ENCODE peak calls at places on chromosomes 1 and 21, in four cellular contexts. One of them, this sample, is unnamed.

GRCh38 chr1:223337174-223337869 is 26.7 kb downstream of the SUSD4 start:
- DNase-seq in lower leg skin: peak
- DNase-seq in CD8-positive, alpha-beta T cell: no peak
- DNase-seq in IMR-90: no peak
- DNase-seq in this sample: no peak

GRCh38 chr1:40762144-40762923 is 21.3 kb upstream of the KCNQ4 start:
- DNase-seq in lower leg skin: no peak
- DNase-seq in CD8-positive, alpha-beta T cell: no peak
- DNase-seq in IMR-90: no peak
- DNase-seq in this sample: no peak

GRCh38 chr1:56572334-56573050 is 6.9 kb downstream of the PLPP3 start:
- DNase-seq in lower leg skin: no peak
- DNase-seq in CD8-positive, alpha-beta T cell: no peak
- DNase-seq in IMR-90: no peak
- DNase-seq in this sample: no peak

GRCh38 chr1:208731976-208732821 is 488.0 kb upstream of the PLXNA2 start:
- DNase-seq in lower leg skin: no peak
- DNase-seq in CD8-positive, alpha-beta T cell: no peak
- DNase-seq in IMR-90: no peak
- DNase-seq in this sample: no peak

GRCh38 chr1:102726417-102726816 is 381.9 kb downstream of the COL11A1 start:
- DNase-seq in lower leg skin: no peak
- DNase-seq in CD8-positive, alpha-beta T cell: no peak
- DNase-seq in IMR-90: no peak
- DNase-seq in this sample: no peak

GRCh38 chr1:79688932-79689331 is 682.4 kb upstream of the ADGRL4 start:
- DNase-seq in lower leg skin: no peak
- DNase-seq in CD8-positive, alpha-beta T cell: no peak
- DNase-seq in IMR-90: no peak
- DNase-seq in this sample: no peak

GRCh38 chr21:33802458-33802857 is 113.1 kb downstream of the ATP5PO start:
- DNase-seq in lower leg skin: no peak
- DNase-seq in CD8-positive, alpha-beta T cell: no peak
- DNase-seq in IMR-90: no peak
- DNase-seq in this sample: no peak

GRCh38 chr1:117611121-117611601 is 5.3 kb downstream of the TENT5C start:
- DNase-seq in lower leg skin: peak
- DNase-seq in CD8-positive, alpha-beta T cell: no peak
- DNase-seq in IMR-90: no peak
- DNase-seq in this sample: no peak

GRCh38 chr1:65493792-65494191 is 73.3 kb downstream of the LEPR start:
- DNase-seq in lower leg skin: no peak
- DNase-seq in CD8-positive, alpha-beta T cell: no peak
- DNase-seq in IMR-90: no peak
- DNase-seq in this sample: no peak

GRCh38 chr1:153531638-153532037 is 4.2 kb downstream of the S100A6 start:
- DNase-seq in lower leg skin: no peak
- DNase-seq in CD8-positive, alpha-beta T cell: no peak
- DNase-seq in IMR-90: no peak
- DNase-seq in this sample: no peak

GRCh38 chr1:100131623-100132022 is 1.1 kb downstream of the SASS6 start:
- DNase-seq in lower leg skin: no peak
- DNase-seq in CD8-positive, alpha-beta T cell: no peak
- DNase-seq in IMR-90: no peak
- DNase-seq in this sample: no peak

GRCh38 chr1:100132566-100133477 is at the start of the genes SASS6 and TRMT13:
- DNase-seq in lower leg skin: peak
- DNase-seq in CD8-positive, alpha-beta T cell: peak
- DNase-seq in IMR-90: peak
- DNase-seq in this sample: peak

GRCh38 chr1:100130552-100131077 is 2.1 kb downstream of the SASS6 start:
- DNase-seq in lower leg skin: no peak
- DNase-seq in CD8-positive, alpha-beta T cell: no peak
- DNase-seq in IMR-90: peak
- DNase-seq in this sample: no peak

GRCh38 chr1:100137602-100138001 is 4.6 kb downstream of the TRMT13 start:
- DNase-seq in lower leg skin: no peak
- DNase-seq in CD8-positive, alpha-beta T cell: no peak
- DNase-seq in IMR-90: no peak
- DNase-seq in this sample: no peak

GRCh38 chr1:100134872-100135271 is 1.9 kb downstream of the TRMT13 start:
- DNase-seq in lower leg skin: no peak
- DNase-seq in CD8-positive, alpha-beta T cell: no peak
- DNase-seq in IMR-90: peak
- DNase-seq in this sample: no peak
- H3K4me3 ChIP-seq in lower leg skin: no peak
- H3K4me3 ChIP-seq in CD8-positive, alpha-beta T cell: no peak
- H3K4me3 ChIP-seq in IMR-90: no peak
- H3K4me3 ChIP-seq in this sample: no peak

GRCh38 chr1:168340796-168341510 is 60.3 kb downstream of the TBX19 start:
- DNase-seq in lower leg skin: no peak
- DNase-seq in CD8-positive, alpha-beta T cell: no peak
- DNase-seq in IMR-90: no peak
- DNase-seq in this sample: no peak

GRCh38 chr1:168341576-168341975 is 60.9 kb downstream of the TBX19 start:
- DNase-seq in lower leg skin: no peak
- DNase-seq in CD8-positive, alpha-beta T cell: no peak
- DNase-seq in IMR-90: peak
- DNase-seq in this sample: no peak

GRCh38 chr1:168343566-168343965 is 62.9 kb downstream of the TBX19 start:
- DNase-seq in lower leg skin: no peak
- DNase-seq in CD8-positive, alpha-beta T cell: no peak
- DNase-seq in IMR-90: no peak
- DNase-seq in this sample: no peak

GRCh38 chr1:168345939-168346338 is 65.3 kb downstream of the TBX19 start:
- DNase-seq in lower leg skin: no peak
- DNase-seq in CD8-positive, alpha-beta T cell: no peak
- DNase-seq in IMR-90: no peak
- DNase-seq in this sample: no peak

GRCh38 chr1:168342572-168343280 is 62.0 kb downstream of the TBX19 start:
- DNase-seq in lower leg skin: peak
- DNase-seq in CD8-positive, alpha-beta T cell: peak
- DNase-seq in IMR-90: peak
- DNase-seq in this sample: peak
- H3K4me3 ChIP-seq in lower leg skin: no peak
- H3K4me3 ChIP-seq in CD8-positive, alpha-beta T cell: no peak
- H3K4me3 ChIP-seq in IMR-90: no peak
- H3K4me3 ChIP-seq in this sample: peak

DNA sequence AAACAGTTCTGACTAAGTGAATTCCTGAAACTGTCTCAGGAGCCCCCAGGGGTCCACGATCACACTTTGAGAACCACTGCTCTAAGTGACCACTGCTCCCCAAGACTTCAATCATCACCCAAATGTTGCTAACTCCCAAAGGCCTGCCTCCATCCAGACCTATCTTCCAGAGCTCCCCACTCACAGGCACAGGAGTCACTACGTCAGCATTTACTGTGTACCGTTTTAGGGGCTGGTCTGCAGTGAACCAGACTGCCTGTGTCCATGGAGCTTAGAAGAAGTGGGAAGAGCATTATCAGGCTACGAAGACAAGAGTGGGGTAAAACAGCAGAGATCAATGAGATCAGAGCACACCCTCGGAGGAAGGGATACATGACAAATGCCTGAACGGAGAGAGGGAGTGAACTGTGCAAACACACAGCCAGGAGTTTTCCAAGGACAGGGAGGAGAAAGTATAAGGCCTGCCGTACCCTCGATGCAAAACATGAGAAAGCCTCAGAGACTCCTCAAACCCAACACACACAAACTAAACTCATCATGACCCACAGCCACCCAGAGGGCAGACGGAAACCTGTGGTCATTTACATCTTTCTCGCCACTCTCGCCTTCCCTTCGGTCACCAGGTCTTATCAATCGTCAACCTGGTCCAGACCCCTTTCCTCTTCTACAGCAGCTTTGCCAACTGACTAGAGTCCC is 10.1 kb downstream of the GNB1 start:
- DNase-seq in lower leg skin: no peak
- DNase-seq in CD8-positive, alpha-beta T cell: no peak
- DNase-seq in IMR-90: no peak
- DNase-seq in this sample: no peak
- H3K4me3 ChIP-seq in lower leg skin: no peak
- H3K4me3 ChIP-seq in CD8-positive, alpha-beta T cell: no peak
- H3K4me3 ChIP-seq in IMR-90: no peak
- H3K4me3 ChIP-seq in this sample: no peak

GRCh38 chr1:47449702-47450552 is 12.1 kb downstream of the FOXD2 start:
- DNase-seq in lower leg skin: peak
- DNase-seq in CD8-positive, alpha-beta T cell: no peak
- DNase-seq in IMR-90: no peak
- DNase-seq in this sample: no peak
- H3K4me3 ChIP-seq in lower leg skin: no peak
- H3K4me3 ChIP-seq in CD8-positive, alpha-beta T cell: no peak
- H3K4me3 ChIP-seq in IMR-90: no peak
- H3K4me3 ChIP-seq in this sample: no peak

GRCh38 chr1:61091455-61091854 is 9.1 kb downstream of the NFIA start:
- DNase-seq in lower leg skin: no peak
- DNase-seq in CD8-positive, alpha-beta T cell: no peak
- DNase-seq in IMR-90: no peak
- DNase-seq in this sample: no peak
- H3K4me3 ChIP-seq in lower leg skin: no peak
- H3K4me3 ChIP-seq in CD8-positive, alpha-beta T cell: no peak
- H3K4me3 ChIP-seq in IMR-90: no peak
- H3K4me3 ChIP-seq in this sample: no peak

GRCh38 chr1:220785166-220786056 is 1.3 kb upstream of the MTARC1 start:
- DNase-seq in lower leg skin: no peak
- DNase-seq in CD8-positive, alpha-beta T cell: no peak
- DNase-seq in IMR-90: no peak
- DNase-seq in this sample: no peak
- H3K4me3 ChIP-seq in lower leg skin: no peak
- H3K4me3 ChIP-seq in CD8-positive, alpha-beta T cell: no peak
- H3K4me3 ChIP-seq in IMR-90: no peak
- H3K4me3 ChIP-seq in this sample: no peak

GRCh38 chr1:67149179-67149770 is 14.5 kb upstream of the C1orf141 start:
- DNase-seq in lower leg skin: no peak
- DNase-seq in CD8-positive, alpha-beta T cell: peak
- DNase-seq in IMR-90: peak
- DNase-seq in this sample: peak

GRCh38 chr1:67146539-67146938 is 11.8 kb upstream of the C1orf141 start:
- DNase-seq in lower leg skin: no peak
- DNase-seq in CD8-positive, alpha-beta T cell: no peak
- DNase-seq in IMR-90: no peak
- DNase-seq in this sample: no peak

GRCh38 chr1:67150931-67151330 is 15.3 kb upstream of the IL23R start:
- DNase-seq in lower leg skin: no peak
- DNase-seq in CD8-positive, alpha-beta T cell: no peak
- DNase-seq in IMR-90: no peak
- DNase-seq in this sample: no peak

GRCh38 chr1:67146101-67146500 is 11.3 kb upstream of the C1orf141 start:
- DNase-seq in lower leg skin: no peak
- DNase-seq in CD8-positive, alpha-beta T cell: no peak
- DNase-seq in IMR-90: no peak
- DNase-seq in this sample: no peak

GRCh38 chr1:67148516-67149178 is 13.9 kb upstream of the C1orf141 start:
- DNase-seq in lower leg skin: no peak
- DNase-seq in CD8-positive, alpha-beta T cell: no peak
- DNase-seq in IMR-90: no peak
- DNase-seq in this sample: no peak
- H3K4me3 ChIP-seq in lower leg skin: no peak
- H3K4me3 ChIP-seq in CD8-positive, alpha-beta T cell: no peak
- H3K4me3 ChIP-seq in IMR-90: no peak
- H3K4me3 ChIP-seq in this sample: no peak

DNA sequence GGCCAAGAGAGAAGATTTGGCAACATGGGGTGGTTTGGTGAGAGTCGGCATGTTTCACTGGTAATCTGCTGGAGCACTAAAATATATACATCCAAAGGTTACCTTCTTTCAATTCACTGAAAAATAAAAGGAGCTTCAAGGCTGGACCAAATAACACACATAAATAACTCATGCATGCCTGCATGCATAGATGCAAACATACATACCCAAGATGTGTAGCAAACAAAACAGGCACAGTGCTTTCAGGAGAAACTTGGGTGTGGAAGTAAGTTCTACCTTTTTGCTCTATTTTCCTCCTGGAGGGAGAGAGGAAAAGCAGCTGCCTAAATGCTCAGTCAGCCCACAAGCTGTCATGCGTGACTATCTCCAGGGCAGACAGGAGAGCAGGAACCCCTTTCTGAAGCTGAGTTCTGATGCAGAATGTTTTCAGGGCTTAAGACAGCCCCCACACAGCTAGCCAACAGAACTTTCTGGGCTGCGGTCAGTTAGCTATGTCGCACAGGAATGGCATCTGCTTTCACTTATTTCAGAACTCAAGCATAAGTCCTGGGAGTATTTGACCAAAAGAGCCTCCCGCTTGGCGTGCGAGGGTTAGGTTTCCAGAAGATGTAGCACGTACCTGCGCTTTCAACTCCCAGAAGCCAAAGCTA is 166.2 kb downstream of the TOMM20 start:
- DNase-seq in lower leg skin: peak
- DNase-seq in CD8-positive, alpha-beta T cell: no peak
- DNase-seq in IMR-90: peak
- DNase-seq in this sample: no peak
- H3K4me3 ChIP-seq in lower leg skin: no peak
- H3K4me3 ChIP-seq in CD8-positive, alpha-beta T cell: no peak
- H3K4me3 ChIP-seq in IMR-90: no peak
- H3K4me3 ChIP-seq in this sample: peak

DNA sequence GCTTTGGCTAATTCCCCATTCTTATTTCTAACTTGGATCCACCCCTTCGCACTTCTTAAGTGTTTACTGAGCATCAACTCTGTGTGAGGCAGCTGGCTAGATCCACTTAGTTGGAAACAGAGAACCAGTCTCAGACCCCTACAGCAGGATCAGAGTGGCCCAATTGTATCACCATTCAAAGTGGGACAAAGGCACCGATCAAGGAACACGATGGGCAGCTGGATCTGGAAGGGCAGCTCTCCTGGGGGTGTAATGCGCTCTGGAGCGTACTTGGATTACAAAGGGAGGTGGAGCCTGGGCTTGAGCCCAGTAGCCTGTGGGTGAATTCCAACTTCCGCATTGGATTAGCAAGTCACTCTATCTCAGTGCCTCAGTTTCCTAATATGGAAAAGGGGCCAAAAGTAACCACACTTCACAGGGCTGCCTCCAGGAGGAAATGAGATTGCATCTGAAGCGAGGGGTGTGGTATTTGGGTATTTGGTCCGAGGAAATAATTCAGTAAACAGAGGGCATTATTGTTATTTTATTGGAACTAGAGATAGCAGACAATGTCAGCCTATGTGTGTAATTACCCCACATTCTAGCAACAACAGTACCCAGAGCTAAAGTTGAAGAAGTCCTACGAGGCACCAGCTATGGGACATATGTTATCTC is 11.9 kb downstream of the ECE1 start:
- DNase-seq in lower leg skin: no peak
- DNase-seq in CD8-positive, alpha-beta T cell: no peak
- DNase-seq in IMR-90: no peak
- DNase-seq in this sample: no peak
- H3K4me3 ChIP-seq in lower leg skin: no peak
- H3K4me3 ChIP-seq in CD8-positive, alpha-beta T cell: no peak
- H3K4me3 ChIP-seq in IMR-90: no peak
- H3K4me3 ChIP-seq in this sample: no peak